ENCODE peak calls at places on chromosomes 6 and 20, in five cellular contexts. D is A549, G is tibial artery, F is keratinocyte, U is H9. S is an unnamed sample. For H3K4me1, the result is how much of the 10 kb centered on the place peaks cover.

GRCh38 chr6:21067521-21067920 is 526.0 kb upstream of the SOX4 start:
- DNase-seq in F (no peak), D (no peak), G (no peak), U (no peak), S (no peak)

GRCh38 chr20:22575087-22575721 is 9.2 kb downstream of the FOXA2 start:
- DNase-seq in G (no peak), F (no peak), D (peak), U (no peak), S (no peak)

GRCh38 chr20:57657537-57658446 is 37.6 kb upstream of the ZBP1 start:
- DNase-seq in F (peak), G (no peak), U (peak), D (no peak), S (peak)

GRCh38 chr20:17504326-17504897 is 26.8 kb downstream of the BFSP1 start:
- DNase-seq in U (peak), F (no peak), D (no peak), G (no peak), S (no peak)

GRCh38 chr6:56938634-56939294 is 16.1 kb upstream of the BEND6 start:
- DNase-seq in U (no peak), D (peak), F (peak), G (peak), S (peak)

GRCh38 chr6:97240222-97240621 is 42.8 kb downstream of the MMS22L start:
- DNase-seq in F (no peak), G (no peak), D (peak), U (no peak), S (no peak)

GRCh38 chr20:56630506-56631317 is 1.6 kb downstream of the TFAP2C start:
- DNase-seq in G (no peak), U (peak), D (peak), F (no peak), S (no peak)

GRCh38 chr6:105294129-105294528 is 108.8 kb downstream of the PREP start:
- DNase-seq in D (no peak), F (no peak), G (no peak), U (no peak), S (no peak)

GRCh38 chr6:97591955-97592354 is 308.9 kb upstream of the MMS22L start:
- DNase-seq in G (no peak), F (no peak), D (no peak), U (peak), S (no peak)

GRCh38 chr6:106979435-106979884 is 4.9 kb upstream of the CD24 start:
- DNase-seq in F (no peak), G (peak), U (peak), D (peak), S (peak)

GRCh38 chr20:63775096-63775978 is 35.8 kb downstream of the SLC2A4RG start:
- DNase-seq in F (no peak), G (no peak), U (peak), D (no peak), S (no peak)

GRCh38 chr20:62202676-62203377 is 17.3 kb downstream of the HRH3 start:
- DNase-seq in G (no peak), D (no peak), U (no peak), F (no peak), S (no peak)

GRCh38 chr6:32857156-32857891 is 3.3 kb downstream of the PSMB9 start:
- DNase-seq in U (no peak), F (no peak), D (no peak), G (no peak), S (no peak)

GRCh38 chr6:32858194-32858593 is 4.2 kb downstream of the PSMB9 start:
- DNase-seq in D (no peak), U (no peak), F (no peak), G (no peak), S (no peak)

GRCh38 chr6:32854376-32855178 is 585 bp downstream of the PSMB9 start:
- DNase-seq in G (peak), D (no peak), U (no peak), F (no peak), S (peak)

GRCh38 chr6:32853541-32854375 is at the start of the genes PSMB9 and TAP1:
- DNase-seq in G (peak), U (peak), D (peak), F (peak), S (peak)

DNA sequence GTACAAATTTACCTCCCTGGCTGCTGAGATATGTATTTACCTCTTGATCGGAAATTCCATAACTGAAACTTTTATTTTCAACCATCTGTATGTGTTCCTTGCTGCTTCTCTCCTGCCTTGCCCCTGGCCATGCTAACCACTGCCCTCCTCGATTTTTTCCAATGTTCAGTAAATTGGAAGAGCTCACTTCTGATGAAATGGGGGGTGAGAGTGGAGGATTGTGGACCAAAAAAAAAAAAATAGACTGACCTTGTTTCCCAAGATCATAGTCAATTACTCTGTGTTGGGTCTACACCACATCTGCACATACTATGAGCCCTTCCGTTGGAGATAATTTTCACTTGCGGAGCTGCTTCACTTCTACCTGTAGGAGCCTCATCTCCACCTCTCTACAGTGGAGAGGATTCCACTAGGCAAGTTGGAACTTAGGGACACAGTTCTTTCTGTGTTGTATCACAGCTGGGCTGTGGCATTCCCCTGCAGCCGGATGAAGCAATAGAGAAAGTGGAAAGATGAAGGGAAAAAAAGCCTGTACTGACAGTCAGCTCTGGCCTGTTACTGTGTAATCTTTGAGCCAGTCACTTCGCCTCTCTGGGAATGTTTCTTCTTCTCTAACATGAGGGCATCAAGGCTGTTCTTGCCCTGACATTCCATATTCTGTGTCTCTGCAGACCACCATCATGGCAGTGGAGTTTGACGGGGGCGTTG is 1.6 kb downstream of the PSMB9 start:
- DNase-seq in F (no peak), G (no peak), U (no peak), D (no peak), S (no peak)
- H3K4me1 ChIP-seq in F (under half), G (under half), U (under half), D (under half), S (under half)

DNA sequence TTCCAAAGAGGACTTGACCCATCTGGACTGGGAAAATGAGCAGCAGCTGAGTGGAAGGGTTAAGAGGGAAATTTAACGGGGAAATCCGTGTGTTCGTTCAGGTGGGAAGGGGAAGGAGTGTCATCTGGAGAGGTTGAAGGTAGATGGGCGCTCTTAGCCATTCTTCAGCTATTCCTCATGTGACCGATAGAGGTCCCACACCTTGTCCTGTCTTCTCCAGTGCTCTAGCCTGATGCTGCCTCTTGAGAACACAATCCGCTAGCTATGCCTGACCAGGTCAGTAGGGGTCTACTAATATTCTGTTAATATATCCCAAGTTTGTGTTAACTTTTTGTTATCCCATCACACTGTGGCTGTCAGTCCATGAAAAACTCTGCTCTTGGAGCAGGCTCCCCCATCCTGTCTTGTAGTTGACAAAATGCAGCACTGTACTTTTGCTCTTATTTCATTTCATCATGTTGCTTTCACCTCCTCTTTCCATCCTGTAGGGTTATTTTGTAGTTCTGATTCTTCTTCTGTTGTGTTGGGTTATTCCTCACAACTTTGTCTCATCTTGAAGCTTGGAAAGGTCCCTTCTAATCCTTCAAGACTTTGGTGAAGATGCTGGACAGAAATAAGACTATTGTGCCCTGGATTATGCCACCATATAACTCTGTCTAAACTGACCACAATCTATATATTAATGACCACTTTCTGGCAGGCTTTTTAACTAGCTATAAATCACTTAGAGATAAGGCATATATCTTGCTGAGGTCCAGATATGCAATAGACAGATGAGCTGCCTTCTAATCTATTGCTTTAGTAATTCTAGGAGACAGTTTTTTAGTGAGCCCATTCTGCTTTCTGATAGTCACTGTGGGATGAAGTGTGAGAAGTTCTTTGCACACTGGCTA is 123.4 kb upstream of the SUPT3H start:
- DNase-seq in D (peak), G (no peak), F (no peak), U (peak), S (no peak)
- TF ChIP-seq CTCF in D (peak), G (no peak), F (no peak), U (peak), S (no peak)

GRCh38 chr6:168031411-168032382 is 34.2 kb downstream of the KIF25 start:
- DNase-seq in F (no peak), U (no peak), G (no peak), D (no peak), S (no peak)

GRCh38 chr6:168032383-168032760 is 34.9 kb downstream of the KIF25 start:
- DNase-seq in D (no peak), G (no peak), U (no peak), F (no peak), S (no peak)

GRCh38 chr6:168035098-168035660 is 37.7 kb downstream of the KIF25 start:
- DNase-seq in F (no peak), U (peak), G (peak), D (peak), S (peak)

GRCh38 chr6:168034537-168034936 is 37.1 kb downstream of the KIF25 start:
- DNase-seq in F (no peak), G (no peak), D (no peak), U (no peak), S (no peak)

GRCh38 chr6:168033791-168034190 is 36.3 kb downstream of the KIF25 start:
- DNase-seq in G (no peak), D (no peak), F (no peak), U (no peak), S (no peak)
- H3K4me1 ChIP-seq in G (under half), D (under half), F (under half), U (under half), S (under half)

DNA sequence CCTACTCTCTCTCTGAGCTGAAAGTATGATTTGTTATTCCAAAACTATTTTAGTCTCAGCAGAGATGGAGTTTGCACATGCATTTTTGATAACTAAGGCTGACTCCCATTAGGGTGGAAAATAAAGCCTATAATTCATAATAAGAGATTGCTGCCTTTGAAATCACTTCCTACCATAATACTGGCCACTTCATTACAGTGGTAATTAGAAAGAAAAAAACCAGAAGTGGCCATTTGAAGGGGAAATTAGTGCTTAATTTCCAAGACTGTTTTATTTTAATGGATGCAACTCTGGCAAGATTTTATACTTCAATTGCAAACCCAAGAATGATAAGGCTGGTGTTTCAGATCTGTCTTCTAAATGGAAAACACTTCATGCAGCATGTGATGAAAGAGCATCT is 43.4 kb downstream of the SLC35B3 start:
- DNase-seq in U (no peak), F (no peak), D (no peak), G (no peak), S (no peak)
- TF ChIP-seq CTCF in U (no peak), F (no peak), D (no peak), G (no peak), S (no peak)

GRCh38 chr6:158869010-158869603 is 49.9 kb upstream of the EZR start:
- DNase-seq in U (peak), F (no peak), D (peak), G (peak), S (no peak)

GRCh38 chr6:158868122-158868480 is 48.9 kb upstream of the EZR start:
- DNase-seq in U (no peak), G (no peak), F (no peak), D (no peak), S (no peak)

GRCh38 chr6:158863646-158864045 is 44.5 kb upstream of the EZR start:
- DNase-seq in G (no peak), D (no peak), F (no peak), U (no peak), S (no peak)

GRCh38 chr6:158867381-158868121 is 48.4 kb upstream of the EZR start:
- DNase-seq in U (no peak), G (no peak), F (no peak), D (peak), S (no peak)

GRCh38 chr6:158865769-158866168 is 46.6 kb upstream of the EZR start:
- DNase-seq in D (no peak), F (no peak), U (no peak), G (no peak), S (no peak)
- H3K4me1 ChIP-seq in D (half or more), F (under half), U (under half), G (under half), S (under half)

DNA sequence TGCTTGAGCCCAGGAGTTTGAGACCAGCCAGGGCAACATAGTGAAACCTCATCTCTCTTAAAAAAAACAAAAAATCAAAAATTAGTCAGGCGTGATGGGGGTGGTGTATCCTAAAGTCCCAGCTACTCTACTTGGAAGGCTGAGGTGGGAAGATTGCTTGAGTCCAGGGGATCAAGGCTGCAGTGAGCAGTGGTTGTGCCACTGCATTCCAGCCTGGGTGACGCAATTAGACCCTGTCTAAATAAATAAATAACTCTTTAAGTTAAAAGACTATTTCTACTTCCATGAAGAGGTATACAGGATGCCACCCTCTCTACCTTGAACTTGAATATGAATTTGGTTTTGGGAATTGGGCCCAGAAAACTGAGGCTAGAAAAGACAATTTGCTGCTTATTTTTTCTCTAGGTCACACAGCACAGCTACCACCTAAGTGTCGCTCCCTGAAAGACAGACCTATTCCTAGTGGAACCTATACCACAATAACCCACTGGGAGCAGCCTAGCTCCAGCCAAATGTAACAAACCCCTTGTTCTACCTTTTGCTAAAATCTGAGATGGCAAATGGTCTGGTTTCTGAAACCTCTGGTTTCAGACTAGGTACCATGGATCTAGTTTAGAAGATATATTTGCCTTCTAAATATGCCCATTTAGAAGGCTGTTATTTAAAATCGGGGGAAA is 35.2 kb downstream of the HMGCLL1 start:
- DNase-seq in D (peak), G (no peak), U (peak), F (no peak), S (no peak)
- TF ChIP-seq CTCF in D (no peak), G (no peak), U (peak), F (peak), S (no peak)

DNA sequence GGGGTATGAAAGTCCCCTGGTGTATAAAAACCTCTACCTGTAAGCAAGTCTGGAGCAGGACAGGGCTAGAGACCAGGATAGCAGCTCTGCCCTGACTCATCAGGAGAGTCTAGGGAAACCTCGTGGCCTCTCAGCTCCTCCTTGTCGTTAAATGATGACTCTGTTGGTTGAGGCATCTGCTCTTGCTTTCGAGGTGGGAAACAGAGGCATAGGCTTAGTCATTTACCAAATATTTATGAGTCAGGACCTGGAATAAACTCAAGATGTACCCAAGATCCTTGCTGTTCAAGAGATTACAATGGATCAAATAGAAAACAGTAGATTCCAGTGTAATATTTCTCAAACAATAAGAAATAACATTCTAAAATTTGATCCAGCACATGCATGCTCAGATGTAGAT is 5.5 kb downstream of the MANBAL start:
- DNase-seq in U (no peak), F (peak), G (no peak), D (peak), S (no peak)
- H3K4me1 ChIP-seq in U (under half), F (half or more), G (under half), D (half or more), S (under half)

GRCh38 chr20:32478576-32478975 is 106.6 kb downstream of the NOL4L start:
- DNase-seq in U (no peak), D (no peak), G (no peak), F (no peak), S (no peak)

GRCh38 chr20:32476684-32477593 is 108.2 kb downstream of the NOL4L start:
- DNase-seq in D (no peak), G (no peak), F (no peak), U (no peak), S (no peak)

GRCh38 chr20:32479012-32479411 is 106.1 kb downstream of the NOL4L start:
- DNase-seq in G (no peak), F (no peak), D (no peak), U (no peak), S (no peak)

GRCh38 chr20:32479697-32480140 is 105.4 kb downstream of the NOL4L start:
- DNase-seq in F (no peak), D (no peak), U (no peak), G (no peak), S (no peak)

DNA sequence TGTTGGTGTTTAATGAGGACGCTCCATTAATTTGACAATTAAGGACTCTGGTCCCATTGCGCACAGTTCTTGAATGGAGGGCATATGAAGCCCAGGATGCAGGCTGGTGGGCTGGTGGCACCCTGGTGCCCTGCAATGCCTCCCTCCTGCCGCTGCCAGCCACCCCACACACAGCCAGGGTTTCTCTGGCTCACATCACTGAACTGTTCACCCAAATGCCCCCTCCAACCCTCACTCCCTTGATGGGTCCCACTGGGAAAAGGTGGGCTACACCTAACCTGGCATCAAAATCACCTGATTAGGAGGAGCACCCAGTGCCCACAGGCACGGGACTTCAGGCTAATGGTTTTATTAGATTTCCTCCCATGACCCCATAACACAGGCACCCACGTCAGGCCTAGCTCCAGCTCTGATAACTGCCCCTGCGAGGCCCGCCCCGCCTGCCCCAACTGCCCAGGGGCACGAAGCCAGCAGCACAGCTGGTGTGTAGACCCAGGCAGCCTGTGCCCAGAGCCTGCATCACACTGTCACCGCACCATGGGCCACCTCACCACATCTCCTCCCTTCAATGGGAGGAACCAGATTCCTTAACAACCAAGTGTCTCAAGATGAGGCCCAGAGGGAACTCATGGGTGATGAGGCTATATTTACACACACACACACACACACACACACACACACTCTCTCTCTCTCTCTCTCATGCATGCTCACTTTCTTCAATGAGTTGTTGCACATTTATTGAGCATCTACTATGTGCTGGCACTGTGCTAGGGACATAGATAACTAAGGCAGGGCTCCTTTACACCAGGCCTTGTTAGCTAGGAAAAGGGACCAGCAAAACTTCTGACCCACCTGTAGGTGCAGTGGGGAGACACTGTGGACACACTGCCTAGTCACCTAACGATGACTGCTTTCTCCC is 107.3 kb downstream of the NOL4L start:
- DNase-seq in U (no peak), G (no peak), F (no peak), D (no peak), S (no peak)
- TF ChIP-seq CTCF in U (no peak), G (no peak), F (no peak), D (no peak), S (no peak)